ENCODE peak calls at places on chromosomes 13 and 19, in nine cellular contexts. One of them, this sample, is unnamed.
A peak's percentile ranks its signal among the peaks of the same experiment; 100 is the strongest.

GRCh38 chr19:10430505-10431253 is 10.3 kb downstream of the PDE4A start:
- DNase-seq in GM13977: peak; percentile 86
- DNase-seq in neural crest cell: no peak
- DNase-seq in mammary epithelial cell: no peak
- DNase-seq in neural progenitor cell: peak; percentile 44
- DNase-seq in GM12865: peak; percentile 52
- DNase-seq in nephron progenitor cell: peak; percentile 51
- DNase-seq in IMR-90: peak; percentile 37
- DNase-seq in upper lobe of left lung: peak; percentile 95
- DNase-seq in this sample: no peak

GRCh38 chr19:6429419-6430221 is 3.9 kb downstream of the SLC25A41 start:
- DNase-seq in GM12865: no peak
- DNase-seq in upper lobe of left lung: no peak
- DNase-seq in IMR-90: no peak
- DNase-seq in neural progenitor cell: no peak
- DNase-seq in nephron progenitor cell: no peak
- DNase-seq in GM13977: no peak
- DNase-seq in neural crest cell: no peak
- DNase-seq in mammary epithelial cell: no peak
- DNase-seq in this sample: no peak

GRCh38 chr13:40094056-40094455 is 438.6 kb downstream of the COG6 start:
- DNase-seq in mammary epithelial cell: peak; percentile 64
- DNase-seq in nephron progenitor cell: no peak
- DNase-seq in neural crest cell: no peak
- DNase-seq in neural progenitor cell: no peak
- DNase-seq in GM12865: no peak
- DNase-seq in upper lobe of left lung: no peak
- DNase-seq in GM13977: no peak
- DNase-seq in IMR-90: no peak
- DNase-seq in this sample: no peak

GRCh38 chr13:41547253-41548000 is 90.1 kb downstream of the RGCC start:
- DNase-seq in neural progenitor cell: no peak
- DNase-seq in GM12865: no peak
- DNase-seq in nephron progenitor cell: peak; percentile 52
- DNase-seq in neural crest cell: peak; percentile 52
- DNase-seq in IMR-90: no peak
- DNase-seq in upper lobe of left lung: peak; percentile 68
- DNase-seq in GM13977: no peak
- DNase-seq in mammary epithelial cell: no peak
- DNase-seq in this sample: no peak

GRCh38 chr13:43986395-43986794 is 106.7 kb downstream of the LACC1 start:
- DNase-seq in nephron progenitor cell: no peak
- DNase-seq in IMR-90: no peak
- DNase-seq in GM12865: no peak
- DNase-seq in GM13977: no peak
- DNase-seq in upper lobe of left lung: no peak
- DNase-seq in neural progenitor cell: no peak
- DNase-seq in neural crest cell: no peak
- DNase-seq in mammary epithelial cell: no peak
- DNase-seq in this sample: no peak

GRCh38 chr19:3670258-3670795 is 29.9 kb downstream of the PIP5K1C start:
- DNase-seq in nephron progenitor cell: no peak
- DNase-seq in neural crest cell: no peak
- DNase-seq in GM12865: no peak
- DNase-seq in mammary epithelial cell: no peak
- DNase-seq in upper lobe of left lung: peak; percentile 63
- DNase-seq in IMR-90: peak; percentile 84
- DNase-seq in GM13977: no peak
- DNase-seq in neural progenitor cell: peak; percentile 45
- DNase-seq in this sample: no peak

GRCh38 chr13:110135977-110136597 is 170.9 kb downstream of the COL4A1 start:
- DNase-seq in mammary epithelial cell: no peak
- DNase-seq in GM12865: no peak
- DNase-seq in nephron progenitor cell: no peak
- DNase-seq in neural crest cell: no peak
- DNase-seq in IMR-90: no peak
- DNase-seq in neural progenitor cell: no peak
- DNase-seq in upper lobe of left lung: no peak
- DNase-seq in GM13977: no peak
- DNase-seq in this sample: no peak

GRCh38 chr13:35723061-35723461 is 246.6 kb upstream of the MAB21L1 start:
- DNase-seq in neural progenitor cell: no peak
- DNase-seq in nephron progenitor cell: no peak
- DNase-seq in GM12865: no peak
- DNase-seq in mammary epithelial cell: no peak
- DNase-seq in IMR-90: peak; percentile 33
- DNase-seq in GM13977: no peak
- DNase-seq in neural crest cell: no peak
- DNase-seq in upper lobe of left lung: no peak
- DNase-seq in this sample: no peak

GRCh38 chr13:42814868-42815267 is 33.5 kb downstream of the FAM216B start:
- DNase-seq in GM12865: no peak
- DNase-seq in upper lobe of left lung: no peak
- DNase-seq in mammary epithelial cell: peak; percentile 70
- DNase-seq in IMR-90: peak; percentile 94
- DNase-seq in nephron progenitor cell: no peak
- DNase-seq in GM13977: no peak
- DNase-seq in neural progenitor cell: no peak
- DNase-seq in neural crest cell: no peak
- DNase-seq in this sample: no peak

GRCh38 chr13:28100149-28101121 is at the start of gene FLT3:
- DNase-seq in neural progenitor cell: peak; percentile 82
- DNase-seq in GM12865: peak; percentile 79
- DNase-seq in GM13977: peak; percentile 77
- DNase-seq in upper lobe of left lung: peak; percentile 87
- DNase-seq in IMR-90: peak; percentile 38
- DNase-seq in neural crest cell: peak; percentile 38
- DNase-seq in nephron progenitor cell: peak; percentile 75
- DNase-seq in mammary epithelial cell: peak; percentile 55
- DNase-seq in this sample: no peak

GRCh38 chr13:88908896-88909535 is 1237.8 kb downstream of the SLITRK5 start:
- DNase-seq in IMR-90: no peak
- DNase-seq in neural crest cell: no peak
- DNase-seq in neural progenitor cell: peak; percentile 4
- DNase-seq in nephron progenitor cell: no peak
- DNase-seq in upper lobe of left lung: no peak
- DNase-seq in GM13977: no peak
- DNase-seq in mammary epithelial cell: peak; percentile 0
- DNase-seq in GM12865: no peak
- DNase-seq in this sample: no peak

GRCh38 chr13:97848886-97849285 is 104.6 kb upstream of the IPO5 start:
- DNase-seq in neural progenitor cell: no peak
- DNase-seq in IMR-90: no peak
- DNase-seq in mammary epithelial cell: no peak
- DNase-seq in GM13977: no peak
- DNase-seq in neural crest cell: no peak
- DNase-seq in GM12865: no peak
- DNase-seq in nephron progenitor cell: no peak
- DNase-seq in upper lobe of left lung: no peak
- DNase-seq in this sample: no peak

GRCh38 chr13:97853550-97853949 is 99.9 kb upstream of the IPO5 start:
- DNase-seq in IMR-90: peak; percentile 56
- DNase-seq in GM13977: no peak
- DNase-seq in GM12865: no peak
- DNase-seq in neural progenitor cell: no peak
- DNase-seq in nephron progenitor cell: no peak
- DNase-seq in mammary epithelial cell: no peak
- DNase-seq in neural crest cell: no peak
- DNase-seq in upper lobe of left lung: no peak
- DNase-seq in this sample: no peak

GRCh38 chr13:97852181-97852874 is 101.1 kb upstream of the IPO5 start:
- DNase-seq in neural progenitor cell: no peak
- DNase-seq in neural crest cell: no peak
- DNase-seq in GM13977: no peak
- DNase-seq in mammary epithelial cell: no peak
- DNase-seq in nephron progenitor cell: no peak
- DNase-seq in upper lobe of left lung: no peak
- DNase-seq in GM12865: no peak
- DNase-seq in IMR-90: no peak
- DNase-seq in this sample: no peak

GRCh38 chr13:97851269-97851668 is 102.2 kb upstream of the IPO5 start:
- DNase-seq in GM13977: no peak
- DNase-seq in neural progenitor cell: no peak
- DNase-seq in IMR-90: no peak
- DNase-seq in GM12865: no peak
- DNase-seq in neural crest cell: no peak
- DNase-seq in upper lobe of left lung: no peak
- DNase-seq in nephron progenitor cell: no peak
- DNase-seq in mammary epithelial cell: no peak
- DNase-seq in this sample: no peak

DNA sequence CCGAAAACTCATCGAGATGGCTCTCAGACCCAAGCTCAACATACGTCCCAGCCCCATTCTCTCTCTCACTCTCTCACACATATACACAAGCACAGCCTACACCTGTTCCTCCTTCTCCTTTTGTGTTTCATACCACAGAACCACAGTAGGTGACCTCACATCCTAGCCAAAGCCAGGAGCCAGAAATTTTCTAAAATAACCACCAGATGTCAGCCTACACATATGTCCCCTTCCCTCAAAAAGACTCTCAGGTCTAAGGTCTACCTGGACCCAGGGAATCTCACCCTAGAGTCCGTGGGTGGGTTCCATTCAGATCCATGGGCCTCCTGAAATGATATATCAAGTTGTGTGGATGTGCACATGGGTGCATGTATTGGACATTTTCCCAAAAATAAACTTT is 104.2 kb upstream of the IPO5 start:
- DNase-seq in neural progenitor cell: peak; percentile 20
- DNase-seq in mammary epithelial cell: peak; percentile 49
- DNase-seq in IMR-90: peak; percentile 52
- DNase-seq in nephron progenitor cell: no peak
- DNase-seq in upper lobe of left lung: no peak
- DNase-seq in GM12865: peak; percentile 48
- DNase-seq in neural crest cell: no peak
- DNase-seq in GM13977: peak; percentile 19
- DNase-seq in this sample: no peak
- TF ChIP-seq CTCF in neural progenitor cell: peak; percentile 55
- TF ChIP-seq CTCF in mammary epithelial cell: peak; percentile 43
- TF ChIP-seq CTCF in IMR-90: peak; percentile 58
- TF ChIP-seq CTCF in nephron progenitor cell: peak; percentile 30
- TF ChIP-seq CTCF in upper lobe of left lung: no peak
- TF ChIP-seq CTCF in GM12865: peak; percentile 17
- TF ChIP-seq CTCF in neural crest cell: peak; percentile 55
- TF ChIP-seq CTCF in GM13977: peak; percentile 30
- TF ChIP-seq CTCF in this sample: no peak

DNA sequence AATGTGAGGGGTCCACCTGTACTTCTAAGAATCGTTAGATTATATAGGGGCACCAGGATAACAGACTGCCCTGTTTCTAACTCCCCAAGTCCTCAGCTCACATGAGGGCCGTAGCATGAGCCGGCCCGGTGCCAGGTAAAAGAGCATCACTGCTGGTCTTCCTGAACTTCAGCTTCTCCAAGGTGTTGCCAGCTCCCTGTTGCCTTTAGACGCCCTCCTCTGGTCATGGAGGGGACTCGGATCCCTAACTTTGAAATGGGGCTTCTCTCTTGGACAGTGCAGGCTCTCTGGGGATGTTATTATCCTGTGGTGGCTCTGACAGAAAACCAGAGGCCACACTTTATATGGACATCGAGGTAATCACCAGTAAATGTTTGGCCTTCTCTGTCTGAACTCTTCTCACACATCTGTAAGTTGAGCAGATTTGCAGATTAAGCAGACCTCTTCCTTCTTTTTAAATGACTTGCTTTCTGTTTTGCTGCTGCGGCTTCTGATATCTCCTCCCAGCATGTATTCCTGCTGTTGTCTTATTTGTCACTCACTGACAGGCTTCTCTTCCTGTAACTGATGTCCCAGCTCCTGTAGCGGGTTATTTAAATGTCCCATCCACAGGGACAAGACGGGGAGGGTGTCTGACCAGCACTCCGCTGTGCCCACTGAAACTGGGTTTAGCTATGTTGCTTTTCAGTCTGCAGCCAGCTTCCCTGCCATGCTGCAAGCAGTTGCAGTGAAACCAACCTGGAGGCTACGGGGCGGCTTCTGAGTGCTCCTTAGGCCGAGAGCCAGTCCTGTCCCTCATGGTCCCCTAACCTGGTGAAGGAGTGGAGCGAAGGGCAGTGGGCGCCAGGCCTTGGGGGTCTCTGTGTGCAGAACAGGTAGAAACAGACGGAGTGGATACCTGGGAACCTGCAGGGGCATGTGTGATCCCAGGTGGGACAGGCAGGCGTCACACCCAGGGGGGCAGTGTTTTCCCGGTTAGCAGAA is 39.2 kb downstream of the TSSK6 start:
- DNase-seq in neural progenitor cell: peak; percentile 60
- DNase-seq in upper lobe of left lung: no peak
- DNase-seq in neural crest cell: no peak
- DNase-seq in mammary epithelial cell: peak; percentile 34
- DNase-seq in GM13977: no peak
- DNase-seq in IMR-90: no peak
- DNase-seq in nephron progenitor cell: no peak
- DNase-seq in GM12865: no peak
- DNase-seq in this sample: no peak
- TF ChIP-seq CTCF in neural progenitor cell: peak; percentile 56
- TF ChIP-seq CTCF in upper lobe of left lung: no peak
- TF ChIP-seq CTCF in neural crest cell: peak; percentile 46
- TF ChIP-seq CTCF in mammary epithelial cell: peak; percentile 57
- TF ChIP-seq CTCF in GM13977: peak; percentile 47
- TF ChIP-seq CTCF in IMR-90: peak; percentile 43
- TF ChIP-seq CTCF in nephron progenitor cell: no peak
- TF ChIP-seq CTCF in GM12865: peak; percentile 28
- TF ChIP-seq CTCF in this sample: no peak

GRCh38 chr13:102805680-102806079 is 6.8 kb downstream of the BIVM start:
- DNase-seq in GM12865: no peak
- DNase-seq in IMR-90: no peak
- DNase-seq in neural crest cell: no peak
- DNase-seq in neural progenitor cell: no peak
- DNase-seq in upper lobe of left lung: no peak
- DNase-seq in GM13977: no peak
- DNase-seq in nephron progenitor cell: no peak
- DNase-seq in mammary epithelial cell: no peak
- DNase-seq in this sample: no peak
- TF ChIP-seq CTCF in GM12865: no peak
- TF ChIP-seq CTCF in IMR-90: no peak
- TF ChIP-seq CTCF in neural crest cell: no peak
- TF ChIP-seq CTCF in neural progenitor cell: no peak
- TF ChIP-seq CTCF in upper lobe of left lung: no peak
- TF ChIP-seq CTCF in GM13977: no peak
- TF ChIP-seq CTCF in nephron progenitor cell: no peak
- TF ChIP-seq CTCF in mammary epithelial cell: no peak
- TF ChIP-seq CTCF in this sample: no peak

GRCh38 chr13:91813255-91813654 is 414.8 kb downstream of the GPC5 start:
- DNase-seq in neural crest cell: no peak
- DNase-seq in mammary epithelial cell: no peak
- DNase-seq in GM13977: no peak
- DNase-seq in GM12865: no peak
- DNase-seq in upper lobe of left lung: no peak
- DNase-seq in neural progenitor cell: no peak
- DNase-seq in nephron progenitor cell: no peak
- DNase-seq in IMR-90: no peak
- DNase-seq in this sample: no peak

DNA sequence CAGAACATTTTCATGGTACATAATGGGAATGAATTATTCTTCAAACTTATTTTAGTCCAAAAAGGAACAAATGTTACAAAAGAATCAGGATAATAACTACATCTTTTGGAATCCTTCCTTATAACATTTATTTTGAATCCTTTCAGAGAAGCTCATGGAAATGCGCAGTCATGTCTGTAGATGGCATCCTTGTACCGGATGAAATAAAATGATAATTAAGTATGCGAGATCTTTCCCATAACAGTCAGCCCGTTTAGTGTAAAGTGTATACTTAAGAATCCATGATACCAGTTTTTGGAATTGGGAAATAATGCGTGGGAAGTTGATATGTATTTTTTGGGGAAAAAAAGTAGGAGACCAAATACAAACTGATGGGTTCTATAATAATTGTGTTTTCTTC is 418.8 kb downstream of the GPC5 start:
- DNase-seq in upper lobe of left lung: no peak
- DNase-seq in GM12865: no peak
- DNase-seq in nephron progenitor cell: no peak
- DNase-seq in neural progenitor cell: no peak
- DNase-seq in GM13977: no peak
- DNase-seq in neural crest cell: no peak
- DNase-seq in IMR-90: peak; percentile 13
- DNase-seq in mammary epithelial cell: peak; percentile 3
- DNase-seq in this sample: no peak
- TF ChIP-seq CTCF in upper lobe of left lung: no peak
- TF ChIP-seq CTCF in GM12865: no peak
- TF ChIP-seq CTCF in nephron progenitor cell: no peak
- TF ChIP-seq CTCF in neural progenitor cell: peak; percentile 31
- TF ChIP-seq CTCF in GM13977: peak; percentile 18
- TF ChIP-seq CTCF in neural crest cell: peak; percentile 36
- TF ChIP-seq CTCF in IMR-90: peak; percentile 33
- TF ChIP-seq CTCF in mammary epithelial cell: peak; percentile 29
- TF ChIP-seq CTCF in this sample: no peak